ENCODE peak calls at places on chromosomes 6 and 20, in seven cellular contexts. O, M, N, P, Y, D and Q are unnamed samples.

GRCh38 chr6:17600527-17601388 is 656 bp downstream of the FAM8A1 start:
- DNase-seq in O (peak; percentile 65), M (peak; percentile 12), N (no peak), P (peak; percentile 11), Y (no peak), D (peak; percentile 8), Q (no peak)

GRCh38 chr6:35742842-35743241 is 6.0 kb downstream of the ARMC12 start:
- DNase-seq in O (no peak), M (no peak), N (no peak), P (no peak), Y (no peak), D (no peak), Q (no peak)

GRCh38 chr20:31706607-31707257 is 15.9 kb downstream of the BCL2L1 start:
- DNase-seq in O (no peak), M (no peak), N (no peak), P (no peak), Y (no peak), D (peak; percentile 40), Q (no peak)

GRCh38 chr6:5950448-5950847 is 56.3 kb downstream of the NRN1 start:
- DNase-seq in O (peak; percentile 17), M (no peak), N (no peak), P (no peak), Y (no peak), D (no peak), Q (no peak)

GRCh38 chr6:124780621-124781020 is 181.6 kb upstream of the RNF217 start:
- DNase-seq in O (no peak), M (no peak), N (peak; percentile 6), P (no peak), Y (no peak), D (no peak), Q (no peak)

GRCh38 chr6:135675862-135676261 is 175.6 kb upstream of the PDE7B start:
- DNase-seq in O (peak; percentile 44), M (peak; percentile 41), N (peak; percentile 7), P (peak; percentile 37), Y (peak; percentile 55), D (peak; percentile 59), Q (no peak)

GRCh38 chr6:34138924-34139323 is 7.0 kb downstream of the GRM4 start:
- DNase-seq in O (no peak), M (no peak), N (no peak), P (no peak), Y (no peak), D (no peak), Q (no peak)

GRCh38 chr6:123062645-123063044 is 66.6 kb downstream of the CLVS2 start:
- DNase-seq in O (no peak), M (no peak), N (no peak), P (no peak), Y (no peak), D (no peak), Q (no peak)

GRCh38 chr20:11457476-11457875 is 460.2 kb upstream of the BTBD3 start:
- DNase-seq in O (no peak), M (no peak), N (no peak), P (no peak), Y (no peak), D (no peak), Q (no peak)

GRCh38 chr6:109060585-109060984 is 34.1 kb downstream of the SESN1 start:
- DNase-seq in O (no peak), M (no peak), N (no peak), P (no peak), Y (peak; percentile 56), D (no peak), Q (no peak)

GRCh38 chr6:150320450-150320849 is 48.4 kb upstream of the IYD start:
- DNase-seq in O (no peak), M (no peak), N (no peak), P (peak; percentile 46), Y (no peak), D (peak; percentile 42), Q (no peak)

DNA sequence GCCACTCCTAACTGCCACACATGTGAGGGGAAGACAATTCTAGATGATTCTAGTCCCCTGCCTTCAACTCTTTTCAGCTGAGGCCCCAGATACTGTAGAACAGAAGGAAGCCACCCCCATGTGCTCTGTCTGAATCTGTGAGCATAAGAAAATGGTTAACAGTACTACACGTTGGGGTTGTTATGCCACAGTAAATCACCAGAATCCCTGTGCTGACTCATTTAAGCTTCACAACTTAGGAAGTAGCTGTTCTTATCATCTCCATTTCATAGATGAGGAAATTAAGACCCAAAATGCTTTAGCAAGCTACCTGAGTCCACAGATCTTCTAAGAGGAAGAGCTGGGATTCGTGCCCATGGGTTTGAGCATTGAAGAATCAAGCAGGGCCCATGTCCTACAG is 27.4 kb upstream of the SCRT2 start:
- DNase-seq in O (no peak), M (no peak), N (no peak), P (no peak), Y (no peak), D (no peak), Q (no peak)
- TF ChIP-seq CTCF in O (no peak), M (no peak), N (no peak), P (no peak), Y (no peak), D (no peak), Q (no peak)

GRCh38 chr20:58446938-58447265 is 57.9 kb downstream of the VAPB start:
- DNase-seq in O (no peak), M (no peak), N (no peak), P (no peak), Y (no peak), D (no peak), Q (no peak)

GRCh38 chr20:58449703-58450138 is 60.7 kb downstream of the VAPB start:
- DNase-seq in O (no peak), M (no peak), N (no peak), P (no peak), Y (no peak), D (no peak), Q (no peak)

GRCh38 chr20:58446264-58446937 is 57.4 kb downstream of the VAPB start:
- DNase-seq in O (no peak), M (no peak), N (no peak), P (no peak), Y (no peak), D (no peak), Q (no peak)

GRCh38 chr20:58448958-58449357 is 59.9 kb downstream of the VAPB start:
- DNase-seq in O (no peak), M (no peak), N (no peak), P (no peak), Y (no peak), D (no peak), Q (no peak)

GRCh38 chr20:58447733-58448391 is 58.8 kb downstream of the VAPB start:
- DNase-seq in O (peak; percentile 50), M (peak; percentile 58), N (peak; percentile 16), P (peak; percentile 62), Y (peak; percentile 72), D (peak; percentile 62), Q (no peak)
- TF ChIP-seq CTCF in O (peak; percentile 58), M (peak; percentile 79), N (peak; percentile 76), P (peak; percentile 78), Y (peak; percentile 80), D (peak; percentile 75), Q (peak; percentile 89)

GRCh38 chr6:71855406-71855805 is 30.9 kb upstream of the RIMS1 start:
- DNase-seq in O (no peak), M (no peak), N (no peak), P (no peak), Y (no peak), D (no peak), Q (no peak)
- TF ChIP-seq CTCF in O (no peak), M (no peak), N (no peak), P (no peak), Y (no peak), D (no peak), Q (no peak)

GRCh38 chr6:42171813-42172595 is 1.2 kb upstream of the GUCA1A start:
- DNase-seq in O (no peak), M (no peak), N (no peak), P (no peak), Y (no peak), D (no peak), Q (no peak)

GRCh38 chr6:42173101-42173500 is at the start of gene GUCA1A:
- DNase-seq in O (no peak), M (no peak), N (no peak), P (no peak), Y (no peak), D (no peak), Q (no peak)

GRCh38 chr6:42165016-42165415 is 8.1 kb upstream of the GUCA1A start:
- DNase-seq in O (no peak), M (peak; percentile 71), N (no peak), P (peak; percentile 9), Y (peak; percentile 32), D (no peak), Q (no peak)

GRCh38 chr6:42166444-42167141 is 6.6 kb upstream of the GUCA1A start:
- DNase-seq in O (peak; percentile 90), M (peak; percentile 55), N (peak; percentile 67), P (peak; percentile 71), Y (peak; percentile 72), D (peak; percentile 76), Q (no peak)

DNA sequence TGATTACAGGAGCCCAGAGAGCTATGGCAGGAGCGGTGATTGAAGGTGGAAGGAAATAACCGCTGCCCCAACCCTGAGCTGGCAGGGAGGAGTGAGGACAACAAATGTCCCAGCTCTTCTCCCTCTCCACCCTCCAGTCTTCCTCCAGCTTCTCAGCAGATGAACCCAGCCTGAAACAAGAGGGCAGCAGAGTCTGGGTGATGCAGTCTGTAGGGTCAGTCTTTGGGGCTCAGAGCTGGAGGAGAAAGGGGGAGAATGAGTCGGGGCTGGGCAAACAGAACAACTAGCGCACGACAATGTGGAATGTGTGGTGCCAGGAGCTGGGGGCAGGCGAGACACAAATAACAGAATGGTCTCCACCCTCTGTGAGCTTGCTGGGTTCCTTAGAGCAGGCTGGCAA is 4.5 kb upstream of the GUCA1A start:
- DNase-seq in O (no peak), M (no peak), N (no peak), P (no peak), Y (peak; percentile 15), D (no peak), Q (no peak)
- TF ChIP-seq CTCF in O (no peak), M (no peak), N (no peak), P (peak; percentile 8), Y (peak; percentile 10), D (peak; percentile 26), Q (peak; percentile 24)